ENCODE peak calls at places on chromosome 19, in four cellular contexts. Z is NCI-H774, W is ACHN, C is HFF-Myc. J is an unnamed sample.

GRCh38 chr19:14149509-14149994 is 13.2 kb upstream of the ASF1B start:
- DNase-seq in Z (no peak), W (no peak), C (no peak), J (peak)

GRCh38 chr19:55672418-55672817 is 2.6 kb upstream of the EPN1 start:
- DNase-seq in Z (no peak), W (no peak), C (no peak), J (no peak)

GRCh38 chr19:14821958-14822357 is 13.0 kb downstream of the OR7A5 start:
- DNase-seq in Z (no peak), W (no peak), C (no peak), J (no peak)

GRCh38 chr19:51031880-51032225 is 2.9 kb downstream of the KLK12 start:
- DNase-seq in Z (no peak), W (no peak), C (no peak), J (no peak)

GRCh38 chr19:1136918-1137317 is 33.1 kb downstream of the GPX4 start:
- DNase-seq in Z (no peak), W (no peak), C (no peak), J (no peak)

GRCh38 chr19:56748443-56748842 is 76.9 kb upstream of the ZNF835 start:
- DNase-seq in Z (no peak), W (peak), C (no peak), J (peak)

GRCh38 chr19:30742981-30743380 is 370.8 kb downstream of the ZNF536 start:
- DNase-seq in Z (no peak), W (no peak), C (no peak), J (no peak)

GRCh38 chr19:44512326-44513298 is 12.3 kb upstream of the ZNF180 start:
- DNase-seq in Z (no peak), W (peak), C (no peak), J (no peak)

GRCh38 chr19:51460164-51460992 is 2.1 kb upstream of the SIGLEC8 start:
- DNase-seq in Z (peak), W (no peak), C (no peak), J (peak)

GRCh38 chr19:55923556-55923955 is 8.6 kb downstream of the NLRP13 start:
- DNase-seq in Z (no peak), W (no peak), C (no peak), J (no peak)

GRCh38 chr19:54179921-54180452 is 7.0 kb upstream of the TMC4 start:
- DNase-seq in Z (no peak), W (no peak), C (no peak), J (peak)

GRCh38 chr19:13165091-13165997 is 15.1 kb downstream of the IER2 start:
- DNase-seq in Z (no peak), W (no peak), C (no peak), J (no peak)

GRCh38 chr19:48122421-48122820 is 11.8 kb upstream of the PLA2G4C start:
- DNase-seq in Z (no peak), W (no peak), C (no peak), J (no peak)

GRCh38 chr19:44602071-44602470 is 11.3 kb upstream of the IGSF23 start:
- DNase-seq in Z (peak), W (no peak), C (no peak), J (no peak)

GRCh38 chr19:30003862-30004261 is 61.8 kb downstream of the URI1 start:
- DNase-seq in Z (no peak), W (no peak), C (no peak), J (no peak)

GRCh38 chr19:5585461-5586299 is 17.9 kb upstream of the TINCR start:
- DNase-seq in Z (no peak), W (no peak), C (no peak), J (peak)

GRCh38 chr19:47446534-47447469 is 24.9 kb downstream of the SLC8A2 start:
- DNase-seq in Z (peak), W (no peak), C (no peak), J (no peak)

GRCh38 chr19:23972161-23972560 is 57.5 kb downstream of the ZNF726 start:
- DNase-seq in Z (no peak), W (no peak), C (no peak), J (no peak)

GRCh38 chr19:54096642-54097106 is 3.9 kb downstream of the OSCAR start:
- DNase-seq in Z (no peak), W (no peak), C (no peak), J (no peak)

GRCh38 chr19:27794444-27795042 is 1418.4 kb downstream of the UQCRFS1 start:
- DNase-seq in Z (no peak), W (peak), C (no peak), J (peak)

GRCh38 chr19:48698046-48698445 is 2.3 kb downstream of the FUT2 start:
- DNase-seq in Z (no peak), W (peak), C (peak), J (no peak)

GRCh38 chr19:50257141-50257540 is 53.7 kb downstream of the MYH14 start:
- DNase-seq in Z (no peak), W (no peak), C (no peak), J (no peak)

GRCh38 chr19:44696939-44697669 is 1.8 kb upstream of the CEACAM16 start:
- DNase-seq in Z (peak), W (no peak), C (no peak), J (no peak)

GRCh38 chr19:51564791-51565190 is 6.3 kb upstream of the ZNF175 start:
- DNase-seq in Z (no peak), W (no peak), C (no peak), J (no peak)

GRCh38 chr19:55175117-55175867 is 4.8 kb downstream of the SYT5 start:
- DNase-seq in Z (no peak), W (no peak), C (no peak), J (no peak)